ENCODE peak calls at places on chromosome 1, in ten cellular contexts. One of them, this sample, is unnamed.

GRCh38 chr1:115545791-115546733 is 95.7 kb upstream of the VANGL1 start:
- DNase-seq in psoas muscle: peak
- DNase-seq in Daoy: peak
- DNase-seq in lung: no peak
- DNase-seq in stimulated activated CD8-positive, alpha-beta memory T cell treated with anti-CD3 and anti-CD28 coated beads, Interleukin-4, amount 100 ng/mL, for 1 hour: no peak
- DNase-seq in tibial nerve: no peak
- DNase-seq in LoVo: peak
- DNase-seq in HEK293T: peak
- DNase-seq in lung microvascular endothelial cell: peak
- DNase-seq in neural progenitor cell: peak
- DNase-seq in this sample: no peak

GRCh38 chr1:183138301-183138700 is 47.8 kb upstream of the LAMC2 start:
- DNase-seq in psoas muscle: no peak
- DNase-seq in Daoy: no peak
- DNase-seq in lung: no peak
- DNase-seq in stimulated activated CD8-positive, alpha-beta memory T cell treated with anti-CD3 and anti-CD28 coated beads, Interleukin-4, amount 100 ng/mL, for 1 hour: no peak
- DNase-seq in tibial nerve: no peak
- DNase-seq in LoVo: no peak
- DNase-seq in HEK293T: no peak
- DNase-seq in lung microvascular endothelial cell: no peak
- DNase-seq in neural progenitor cell: no peak
- DNase-seq in this sample: no peak

GRCh38 chr1:226864311-226864710 is 6.1 kb upstream of the PSEN2 start:
- DNase-seq in psoas muscle: no peak
- DNase-seq in Daoy: no peak
- DNase-seq in lung: no peak
- DNase-seq in stimulated activated CD8-positive, alpha-beta memory T cell treated with anti-CD3 and anti-CD28 coated beads, Interleukin-4, amount 100 ng/mL, for 1 hour: no peak
- DNase-seq in tibial nerve: no peak
- DNase-seq in LoVo: peak
- DNase-seq in HEK293T: no peak
- DNase-seq in lung microvascular endothelial cell: no peak
- DNase-seq in neural progenitor cell: no peak
- DNase-seq in this sample: no peak

GRCh38 chr1:54297596-54298283 is 97.8 kb downstream of the MRPL37 start:
- DNase-seq in psoas muscle: no peak
- DNase-seq in Daoy: no peak
- DNase-seq in lung: no peak
- DNase-seq in stimulated activated CD8-positive, alpha-beta memory T cell treated with anti-CD3 and anti-CD28 coated beads, Interleukin-4, amount 100 ng/mL, for 1 hour: no peak
- DNase-seq in tibial nerve: no peak
- DNase-seq in LoVo: peak
- DNase-seq in HEK293T: no peak
- DNase-seq in lung microvascular endothelial cell: peak
- DNase-seq in neural progenitor cell: peak
- DNase-seq in this sample: no peak

GRCh38 chr1:15958111-15958510 is 17.8 kb downstream of the ZBTB17 start:
- DNase-seq in psoas muscle: no peak
- DNase-seq in Daoy: no peak
- DNase-seq in lung: no peak
- DNase-seq in stimulated activated CD8-positive, alpha-beta memory T cell treated with anti-CD3 and anti-CD28 coated beads, Interleukin-4, amount 100 ng/mL, for 1 hour: no peak
- DNase-seq in tibial nerve: no peak
- DNase-seq in LoVo: no peak
- DNase-seq in HEK293T: no peak
- DNase-seq in lung microvascular endothelial cell: peak
- DNase-seq in neural progenitor cell: no peak
- DNase-seq in this sample: no peak

GRCh38 chr1:236336084-236336483 is 54.3 kb upstream of the ERO1B start:
- DNase-seq in psoas muscle: no peak
- DNase-seq in Daoy: no peak
- DNase-seq in lung: no peak
- DNase-seq in stimulated activated CD8-positive, alpha-beta memory T cell treated with anti-CD3 and anti-CD28 coated beads, Interleukin-4, amount 100 ng/mL, for 1 hour: no peak
- DNase-seq in tibial nerve: no peak
- DNase-seq in LoVo: no peak
- DNase-seq in HEK293T: no peak
- DNase-seq in lung microvascular endothelial cell: no peak
- DNase-seq in neural progenitor cell: no peak
- DNase-seq in this sample: no peak

GRCh38 chr1:199452627-199453026 is 574.9 kb upstream of the NR5A2 start:
- DNase-seq in psoas muscle: no peak
- DNase-seq in Daoy: no peak
- DNase-seq in lung: no peak
- DNase-seq in stimulated activated CD8-positive, alpha-beta memory T cell treated with anti-CD3 and anti-CD28 coated beads, Interleukin-4, amount 100 ng/mL, for 1 hour: no peak
- DNase-seq in tibial nerve: no peak
- DNase-seq in LoVo: no peak
- DNase-seq in HEK293T: no peak
- DNase-seq in lung microvascular endothelial cell: no peak
- DNase-seq in neural progenitor cell: no peak
- DNase-seq in this sample: no peak

GRCh38 chr1:12078938-12079861 is 16.1 kb downstream of the TNFRSF8 start:
- DNase-seq in psoas muscle: no peak
- DNase-seq in Daoy: peak
- DNase-seq in lung: no peak
- DNase-seq in stimulated activated CD8-positive, alpha-beta memory T cell treated with anti-CD3 and anti-CD28 coated beads, Interleukin-4, amount 100 ng/mL, for 1 hour: no peak
- DNase-seq in tibial nerve: peak
- DNase-seq in LoVo: peak
- DNase-seq in HEK293T: peak
- DNase-seq in lung microvascular endothelial cell: peak
- DNase-seq in neural progenitor cell: peak
- DNase-seq in this sample: no peak

GRCh38 chr1:30783244-30783915 is 25.8 kb upstream of the LAPTM5 start:
- DNase-seq in psoas muscle: peak
- DNase-seq in Daoy: no peak
- DNase-seq in lung: peak
- DNase-seq in stimulated activated CD8-positive, alpha-beta memory T cell treated with anti-CD3 and anti-CD28 coated beads, Interleukin-4, amount 100 ng/mL, for 1 hour: no peak
- DNase-seq in tibial nerve: peak
- DNase-seq in LoVo: no peak
- DNase-seq in HEK293T: no peak
- DNase-seq in lung microvascular endothelial cell: no peak
- DNase-seq in neural progenitor cell: no peak
- DNase-seq in this sample: no peak

GRCh38 chr1:151720974-151721787 is at the start of gene RIIAD1:
- DNase-seq in psoas muscle: no peak
- DNase-seq in Daoy: peak
- DNase-seq in lung: no peak
- DNase-seq in stimulated activated CD8-positive, alpha-beta memory T cell treated with anti-CD3 and anti-CD28 coated beads, Interleukin-4, amount 100 ng/mL, for 1 hour: no peak
- DNase-seq in tibial nerve: peak
- DNase-seq in LoVo: peak
- DNase-seq in HEK293T: peak
- DNase-seq in lung microvascular endothelial cell: peak
- DNase-seq in neural progenitor cell: peak
- DNase-seq in this sample: no peak

GRCh38 chr1:13990939-13991338 is 291.0 kb downstream of the PRDM2 start:
- DNase-seq in psoas muscle: no peak
- DNase-seq in Daoy: no peak
- DNase-seq in lung: no peak
- DNase-seq in stimulated activated CD8-positive, alpha-beta memory T cell treated with anti-CD3 and anti-CD28 coated beads, Interleukin-4, amount 100 ng/mL, for 1 hour: no peak
- DNase-seq in tibial nerve: no peak
- DNase-seq in LoVo: no peak
- DNase-seq in HEK293T: no peak
- DNase-seq in lung microvascular endothelial cell: no peak
- DNase-seq in neural progenitor cell: no peak
- DNase-seq in this sample: no peak